ENCODE peak calls at places on chromosome 7, in eight cellular contexts. L is tibial artery, K is colonic mucosa, R is PC-9, P is astrocyte of the spinal cord, U is psoas muscle, G is PC-3, M is tibial nerve. H is an unnamed sample.
A peak's percentile ranks its signal among the peaks of the same experiment; 100 is the strongest.

GRCh38 chr7:33868151-33868550 is 37.2 kb upstream of the BMPER start:
- DNase-seq in L (no peak), K (no peak), R (no peak), P (no peak), U (no peak), G (peak; percentile 31), M (no peak), H (no peak)

GRCh38 chr7:145839814-145840213 is 276.8 kb upstream of the CNTNAP2 start:
- DNase-seq in L (no peak), K (no peak), R (no peak), P (no peak), U (no peak), G (no peak), M (no peak), H (no peak)

GRCh38 chr7:100397336-100398081 is 24.2 kb downstream of the PILRA start:
- DNase-seq in L (no peak), K (no peak), R (no peak), P (no peak), U (no peak), G (no peak), M (no peak), H (no peak)

GRCh38 chr7:78073470-78074382 is 275.2 kb downstream of the PHTF2 start:
- DNase-seq in L (no peak), K (no peak), R (no peak), P (no peak), U (no peak), G (peak; percentile 22), M (no peak), H (no peak)

GRCh38 chr7:77409739-77410545 is 6.2 kb downstream of the GSAP start:
- DNase-seq in L (no peak), K (no peak), R (peak; percentile 30), P (peak; percentile 72), U (no peak), G (peak; percentile 81), M (no peak), H (no peak)

GRCh38 chr7:102897856-102898531 is 14.8 kb upstream of the LRRC17 start:
- DNase-seq in L (no peak), K (no peak), R (no peak), P (no peak), U (no peak), G (no peak), M (no peak), H (no peak)

GRCh38 chr7:32253245-32253644 is 183.0 kb upstream of the PDE1C start:
- DNase-seq in L (no peak), K (no peak), R (no peak), P (no peak), U (no peak), G (no peak), M (no peak), H (no peak)

GRCh38 chr7:41916450-41916927 is 213.6 kb upstream of the INHBA start:
- DNase-seq in L (peak; percentile 69), K (no peak), R (peak; percentile 5), P (peak; percentile 96), U (no peak), G (peak; percentile 92), M (no peak), H (no peak)

GRCh38 chr7:79046061-79046460 is 407.4 kb downstream of the MAGI2 start:
- DNase-seq in L (no peak), K (no peak), R (no peak), P (no peak), U (no peak), G (no peak), M (no peak), H (no peak)

GRCh38 chr7:6576024-6576866 is 1.0 kb upstream of the ZDHHC4 start:
- DNase-seq in L (no peak), K (peak; percentile 20), R (no peak), P (no peak), U (no peak), G (peak; percentile 18), M (no peak), H (no peak)
- TF ChIP-seq CTCF in L (no peak), K (no peak), R (no peak), P (no peak), U (no peak), G (no peak), M (no peak), H (no peak)

GRCh38 chr7:5433181-5433580 is 9.5 kb upstream of the TNRC18 start:
- DNase-seq in L (no peak), K (no peak), R (no peak), P (no peak), U (no peak), G (no peak), M (no peak), H (no peak)

GRCh38 chr7:5431485-5432118 is 8.0 kb upstream of the TNRC18 start:
- DNase-seq in L (no peak), K (no peak), R (no peak), P (no peak), U (no peak), G (no peak), M (no peak), H (no peak)

GRCh38 chr7:5429857-5430611 is 6.4 kb upstream of the TNRC18 start:
- DNase-seq in L (peak; percentile 77), K (peak; percentile 66), R (peak; percentile 62), P (no peak), U (peak; percentile 64), G (peak; percentile 69), M (no peak), H (no peak)

GRCh38 chr7:5430612-5430947 is 6.9 kb upstream of the TNRC18 start:
- DNase-seq in L (no peak), K (no peak), R (no peak), P (no peak), U (no peak), G (no peak), M (no peak), H (no peak)

DNA sequence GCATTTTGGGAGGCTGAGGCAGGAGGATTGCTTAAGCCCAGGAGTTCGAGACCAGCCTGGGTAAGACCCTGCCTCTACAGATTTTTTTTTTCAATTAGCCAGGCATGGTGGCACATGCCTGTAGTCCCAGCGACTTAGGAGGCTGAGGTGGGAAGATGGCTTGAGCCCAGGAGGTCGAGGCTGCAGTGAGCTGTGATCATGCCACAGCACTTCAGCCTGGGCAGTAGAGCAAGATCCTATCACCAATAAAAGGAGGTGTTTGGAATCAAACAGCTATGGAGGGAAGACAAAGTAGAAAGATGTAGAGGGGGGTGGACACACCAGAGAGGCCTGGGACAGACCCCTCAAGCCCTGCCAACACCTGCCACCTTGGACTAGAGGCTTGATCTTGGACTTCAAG is 9.1 kb upstream of the TNRC18 start:
- DNase-seq in L (no peak), K (no peak), R (no peak), P (no peak), U (no peak), G (no peak), M (no peak), H (no peak)
- TF ChIP-seq CTCF in L (no peak), K (no peak), R (no peak), P (no peak), U (no peak), G (no peak), M (no peak), H (no peak)

DNA sequence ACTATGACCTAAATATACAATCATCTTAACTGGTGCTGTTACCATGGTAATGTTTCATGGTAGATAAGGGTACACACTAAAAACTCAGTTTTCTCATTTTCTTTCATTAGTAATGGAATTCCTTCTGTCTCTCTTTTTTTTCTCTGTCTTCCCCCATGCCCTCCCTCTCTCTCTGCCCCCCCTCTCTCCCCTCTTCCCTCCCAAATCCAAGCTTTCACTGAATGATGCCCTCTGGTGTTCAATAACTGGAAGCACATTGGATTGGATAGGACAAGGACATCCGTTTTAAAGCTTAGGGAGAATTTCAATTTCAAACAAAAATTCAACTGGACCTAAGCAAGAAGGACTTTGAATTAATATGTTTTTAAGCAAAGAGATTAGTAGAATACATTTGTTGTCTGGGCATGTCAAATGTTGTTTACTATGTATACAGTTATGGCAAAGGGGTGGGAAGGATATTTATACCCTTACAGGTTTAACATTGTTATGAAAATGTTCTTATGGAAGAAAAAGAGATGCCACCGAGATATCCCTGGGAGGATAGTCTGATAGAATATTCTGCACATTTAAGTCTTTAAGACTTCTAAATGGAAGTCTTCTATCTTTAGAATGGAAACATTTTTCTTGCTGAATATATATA is 6.1 kb downstream of the CHRM2 start:
- DNase-seq in L (no peak), K (no peak), R (no peak), P (peak; percentile 36), U (no peak), G (peak; percentile 55), M (no peak), H (no peak)
- TF ChIP-seq CTCF in L (no peak), K (no peak), R (peak; percentile 72), P (peak; percentile 59), U (no peak), G (peak; percentile 70), M (no peak), H (peak; percentile 41)

GRCh38 chr7:36084485-36085091 is 68.5 kb upstream of the EEPD1 start:
- DNase-seq in L (peak; percentile 63), K (peak; percentile 67), R (peak; percentile 16), P (peak; percentile 42), U (peak; percentile 76), G (peak; percentile 55), M (no peak), H (no peak)
- TF ChIP-seq CTCF in L (no peak), K (peak; percentile 24), R (no peak), P (peak; percentile 47), U (peak; percentile 43), G (peak; percentile 57), M (no peak), H (no peak)

GRCh38 chr7:867001-867405 is 9.4 kb upstream of the GET4 start:
- DNase-seq in L (peak; percentile 98), K (peak; percentile 48), R (no peak), P (peak; percentile 77), U (peak; percentile 76), G (no peak), M (peak; percentile 59), H (no peak)
- TF ChIP-seq CTCF in L (no peak), K (no peak), R (no peak), P (no peak), U (no peak), G (no peak), M (no peak), H (no peak)

H was measured in mesothelial cell of epicardium.